ENCODE peak calls at places on chromosomes 4 and X, in six cellular contexts. S is psoas muscle, B is NCI-H748 treated with DMSO at 0.1 percent for 48 hours, D is T-cell, Q is HS-5, R is amniotic epithelial cell. J is an unnamed sample.

GRCh38 chrX:129347291-129347690 is 176.0 kb downstream of the SMARCA1 start:
- DNase-seq in Q (no peak), R (no peak), D (no peak), B (no peak), S (no peak), J (no peak)

GRCh38 chr4:101846550-101846949 is 56.0 kb downstream of the BANK1 start:
- DNase-seq in R (peak), B (no peak), Q (no peak), D (no peak), S (no peak), J (no peak)

GRCh38 chr4:4641661-4642180 is 99.9 kb upstream of the STX18 start:
- DNase-seq in Q (no peak), R (no peak), S (no peak), D (no peak), B (no peak), J (no peak)

GRCh38 chr4:100311181-100311580 is 120.9 kb upstream of the DDIT4L start:
- DNase-seq in R (no peak), S (no peak), D (no peak), Q (no peak), B (no peak), J (no peak)

GRCh38 chr4:14165253-14165942 is 537.9 kb upstream of the BOD1L1 start:
- DNase-seq in R (no peak), D (no peak), Q (no peak), B (no peak), S (no peak), J (no peak)

GRCh38 chr4:173076903-173077629 is 91.5 kb upstream of the GALNT7 start:
- DNase-seq in B (no peak), R (peak), Q (peak), S (no peak), D (no peak), J (no peak)

GRCh38 chr4:53608649-53609048 is 17.4 kb upstream of the LNX1 start:
- DNase-seq in Q (no peak), B (no peak), R (no peak), S (no peak), D (no peak), J (no peak)

GRCh38 chr4:23337292-23337691 is 552.6 kb downstream of the PPARGC1A start:
- DNase-seq in R (no peak), B (no peak), Q (no peak), D (no peak), S (no peak), J (no peak)

GRCh38 chrX:46831620-46832327 is 5.1 kb upstream of the RP2 start:
- DNase-seq in R (no peak), D (no peak), Q (no peak), B (no peak), S (no peak), J (no peak)

GRCh38 chr4:52925531-52925968 is 63.4 kb downstream of the RASL11B start:
- DNase-seq in S (no peak), Q (no peak), R (peak), B (no peak), D (no peak), J (no peak)

GRCh38 chr4:7194251-7195137 is 2.2 kb downstream of the SORCS2 start:
- DNase-seq in R (no peak), D (no peak), B (no peak), S (no peak), Q (no peak), J (peak)

GRCh38 chrX:153848325-153848724 is 18.0 kb upstream of the PDZD4 start:
- DNase-seq in Q (no peak), B (no peak), S (no peak), D (no peak), R (no peak), J (no peak)

GRCh38 chrX:105610401-105610800 is 211.9 kb upstream of the NRK start:
- DNase-seq in D (no peak), B (no peak), Q (peak), R (peak), S (no peak), J (no peak)

GRCh38 chrX:40816906-40817305 is 81.6 kb upstream of the MED14 start:
- DNase-seq in B (no peak), R (no peak), S (no peak), D (no peak), Q (no peak), J (no peak)

GRCh38 chrX:103779156-103779555 is 2.5 kb downstream of the PLP1 start:
- DNase-seq in S (no peak), Q (no peak), D (no peak), R (no peak), B (peak), J (no peak)

GRCh38 chrX:16436348-16437188 is 213.4 kb upstream of the S100G start:
- DNase-seq in R (peak), D (peak), B (peak), S (peak), Q (peak), J (peak)

GRCh38 chr4:153038493-153039311 is 102.6 kb downstream of the FHDC1 start:
- DNase-seq in Q (no peak), R (no peak), B (peak), D (no peak), S (no peak), J (no peak)

GRCh38 chr4:148998719-148999118 is 556.5 kb upstream of the NR3C2 start:
- DNase-seq in D (no peak), B (no peak), S (no peak), Q (no peak), R (peak), J (peak)

GRCh38 chr4:80015407-80016189 is 57.4 kb downstream of the ANTXR2 start:
- DNase-seq in R (no peak), Q (no peak), B (no peak), D (no peak), S (no peak), J (no peak)

GRCh38 chr4:74335341-74336019 is 27.2 kb downstream of the EPGN start:
- DNase-seq in S (no peak), R (no peak), B (no peak), D (no peak), Q (no peak), J (no peak)

GRCh38 chrX:54166915-54167314 is 16.1 kb downstream of the FAM120C start:
- DNase-seq in D (no peak), B (no peak), R (peak), S (no peak), Q (no peak), J (no peak)

GRCh38 chr4:121582296-121582695 is 114.5 kb downstream of the ANXA5 start:
- DNase-seq in Q (no peak), S (no peak), R (no peak), D (no peak), B (no peak), J (no peak)

GRCh38 chr4:179029683-179030082 is 1587.4 kb upstream of the AGA start:
- DNase-seq in Q (no peak), S (no peak), R (no peak), D (no peak), B (no peak), J (no peak)

GRCh38 chrX:13837290-13837745 is 20.4 kb upstream of the GPM6B start:
- DNase-seq in D (no peak), Q (no peak), R (no peak), S (no peak), B (no peak), J (peak)

GRCh38 chr4:146243141-146243882 is 29.0 kb downstream of the REELD1 start:
- DNase-seq in D (peak), Q (no peak), R (no peak), S (no peak), B (no peak), J (no peak)

GRCh38 chrX:3514996-3515395 is 168.5 kb upstream of the MXRA5 start:
- DNase-seq in R (no peak), S (no peak), Q (no peak), B (no peak), D (no peak), J (no peak)

GRCh38 chr4:73676881-73677323 is 56.7 kb upstream of the RASSF6 start:
- DNase-seq in Q (no peak), R (peak), D (no peak), S (no peak), B (no peak), J (no peak)

GRCh38 chrX:153333271-153333670 is 682 bp upstream of the ZNF275 start:
- DNase-seq in D (no peak), Q (peak), S (no peak), B (no peak), R (peak), J (no peak)

GRCh38 chrX:153379508-153379907 is 21.6 kb downstream of the PNMA6E start:
- DNase-seq in Q (no peak), D (no peak), S (no peak), B (no peak), R (no peak), J (no peak)

GRCh38 chrX:134174859-134175258 is 62.1 kb upstream of the CCDC160 start:
- DNase-seq in Q (no peak), B (no peak), D (no peak), R (no peak), S (no peak), J (peak)

GRCh38 chrX:54248309-54248708 is 65.3 kb upstream of the FAM120C start:
- DNase-seq in D (no peak), B (peak), R (peak), S (no peak), Q (no peak), J (no peak)

J was measured in glutamatergic neuron.